ENCODE peak calls at places on chromosomes 5 and 9, in four cellular contexts. One of them, this sample, is unnamed.

GRCh38 chr9:129609486-129610192 is 11.3 kb downstream of the C9orf50 start:
- DNase-seq in fibroblast of lung: peak
- DNase-seq in AG10803: peak
- DNase-seq in GM23338: no peak
- DNase-seq in this sample: peak

GRCh38 chr5:68381909-68382308 is 166.4 kb downstream of the PIK3R1 start:
- DNase-seq in fibroblast of lung: no peak
- DNase-seq in AG10803: no peak
- DNase-seq in GM23338: no peak
- DNase-seq in this sample: no peak

GRCh38 chr5:109775130-109775529 is 85.4 kb downstream of the MAN2A1 start:
- DNase-seq in fibroblast of lung: no peak
- DNase-seq in AG10803: no peak
- DNase-seq in GM23338: no peak
- DNase-seq in this sample: no peak

GRCh38 chr5:132060501-132061161 is at the start of gene IL3:
- DNase-seq in fibroblast of lung: no peak
- DNase-seq in AG10803: no peak
- DNase-seq in GM23338: no peak
- DNase-seq in this sample: no peak

GRCh38 chr5:158895573-158895972 is 204.1 kb downstream of the EBF1 start:
- DNase-seq in fibroblast of lung: no peak
- DNase-seq in AG10803: peak
- DNase-seq in GM23338: peak
- DNase-seq in this sample: no peak

GRCh38 chr5:111755942-111756353 is 1.0 kb downstream of the NREP start:
- DNase-seq in fibroblast of lung: peak
- DNase-seq in AG10803: peak
- DNase-seq in GM23338: peak
- DNase-seq in this sample: peak

GRCh38 chr9:94802795-94803194 is 76.3 kb downstream of the AOPEP start:
- DNase-seq in fibroblast of lung: peak
- DNase-seq in AG10803: peak
- DNase-seq in GM23338: no peak
- DNase-seq in this sample: peak

GRCh38 chr9:13181652-13182051 is 97.8 kb downstream of the MPDZ start:
- DNase-seq in fibroblast of lung: peak
- DNase-seq in AG10803: peak
- DNase-seq in GM23338: peak
- DNase-seq in this sample: no peak

GRCh38 chr5:85921590-85921989 is 696.2 kb upstream of the COX7C start:
- DNase-seq in fibroblast of lung: no peak
- DNase-seq in AG10803: no peak
- DNase-seq in GM23338: peak
- DNase-seq in this sample: no peak

GRCh38 chr9:33025572-33026347 is 687 bp downstream of the DNAJA1 start:
- DNase-seq in fibroblast of lung: peak
- DNase-seq in AG10803: peak
- DNase-seq in GM23338: peak
- DNase-seq in this sample: peak

GRCh38 chr9:100191264-100191663 is 92.2 kb downstream of the INVS start:
- DNase-seq in fibroblast of lung: no peak
- DNase-seq in AG10803: no peak
- DNase-seq in GM23338: no peak
- DNase-seq in this sample: no peak

GRCh38 chr9:109499631-109500120 is 1.6 kb upstream of the PTPN3 start:
- DNase-seq in fibroblast of lung: peak
- DNase-seq in AG10803: no peak
- DNase-seq in GM23338: peak
- DNase-seq in this sample: no peak

GRCh38 chr5:143154495-143155375 is 248.8 kb downstream of the NR3C1 start:
- DNase-seq in fibroblast of lung: peak
- DNase-seq in AG10803: peak
- DNase-seq in GM23338: no peak
- DNase-seq in this sample: no peak

GRCh38 chr5:90264930-90265857 is 144.4 kb downstream of the CETN3 start:
- DNase-seq in fibroblast of lung: peak
- DNase-seq in AG10803: peak
- DNase-seq in GM23338: peak
- DNase-seq in this sample: peak

GRCh38 chr9:134501266-134502181 is 140.1 kb upstream of the COL5A1 start:
- DNase-seq in fibroblast of lung: peak
- DNase-seq in AG10803: no peak
- DNase-seq in GM23338: peak
- DNase-seq in this sample: peak

GRCh38 chr9:129383005-129383414 is 204.9 kb upstream of the IER5L start:
- DNase-seq in fibroblast of lung: no peak
- DNase-seq in AG10803: no peak
- DNase-seq in GM23338: peak
- DNase-seq in this sample: no peak

GRCh38 chr9:82588801-82589200 is 474.1 kb downstream of the RASEF start:
- DNase-seq in fibroblast of lung: no peak
- DNase-seq in AG10803: no peak
- DNase-seq in GM23338: no peak
- DNase-seq in this sample: no peak

GRCh38 chr5:72480836-72481235 is 26.4 kb downstream of the ZNF366 start:
- DNase-seq in fibroblast of lung: no peak
- DNase-seq in AG10803: no peak
- DNase-seq in GM23338: no peak
- DNase-seq in this sample: no peak

GRCh38 chr5:143436871-143437270 is 33.4 kb upstream of the NR3C1 start:
- DNase-seq in fibroblast of lung: peak
- DNase-seq in AG10803: no peak
- DNase-seq in GM23338: no peak
- DNase-seq in this sample: no peak

GRCh38 chr5:24720743-24721142 is 76.0 kb upstream of the CDH10 start:
- DNase-seq in fibroblast of lung: no peak
- DNase-seq in AG10803: no peak
- DNase-seq in GM23338: no peak
- DNase-seq in this sample: no peak

GRCh38 chr9:21813575-21814473 is 11.4 kb downstream of the MTAP start:
- DNase-seq in fibroblast of lung: peak
- DNase-seq in AG10803: peak
- DNase-seq in GM23338: peak
- DNase-seq in this sample: peak

GRCh38 chr9:81372628-81373191 is 316.6 kb downstream of the TLE1 start:
- DNase-seq in fibroblast of lung: peak
- DNase-seq in AG10803: no peak
- DNase-seq in GM23338: no peak
- DNase-seq in this sample: no peak

GRCh38 chr5:113804943-113805342 is 291.4 kb downstream of the YTHDC2 start:
- DNase-seq in fibroblast of lung: no peak
- DNase-seq in AG10803: no peak
- DNase-seq in GM23338: peak
- DNase-seq in this sample: no peak

GRCh38 chr9:128102196-128102595 is 25.3 kb downstream of the PTGES2 start:
- DNase-seq in fibroblast of lung: no peak
- DNase-seq in AG10803: no peak
- DNase-seq in GM23338: no peak
- DNase-seq in this sample: no peak

GRCh38 chr5:72600401-72600981 is 93.3 kb upstream of the ZNF366 start:
- DNase-seq in fibroblast of lung: peak
- DNase-seq in AG10803: peak
- DNase-seq in GM23338: no peak
- DNase-seq in this sample: peak

GRCh38 chr5:136033848-136034247 is 5.1 kb downstream of the TGFBI start:
- DNase-seq in fibroblast of lung: no peak
- DNase-seq in AG10803: peak
- DNase-seq in GM23338: no peak
- DNase-seq in this sample: no peak

GRCh38 chr5:31680528-31680927 is 41.6 kb downstream of the PDZD2 start:
- DNase-seq in fibroblast of lung: no peak
- DNase-seq in AG10803: no peak
- DNase-seq in GM23338: no peak
- DNase-seq in this sample: no peak

DNA sequence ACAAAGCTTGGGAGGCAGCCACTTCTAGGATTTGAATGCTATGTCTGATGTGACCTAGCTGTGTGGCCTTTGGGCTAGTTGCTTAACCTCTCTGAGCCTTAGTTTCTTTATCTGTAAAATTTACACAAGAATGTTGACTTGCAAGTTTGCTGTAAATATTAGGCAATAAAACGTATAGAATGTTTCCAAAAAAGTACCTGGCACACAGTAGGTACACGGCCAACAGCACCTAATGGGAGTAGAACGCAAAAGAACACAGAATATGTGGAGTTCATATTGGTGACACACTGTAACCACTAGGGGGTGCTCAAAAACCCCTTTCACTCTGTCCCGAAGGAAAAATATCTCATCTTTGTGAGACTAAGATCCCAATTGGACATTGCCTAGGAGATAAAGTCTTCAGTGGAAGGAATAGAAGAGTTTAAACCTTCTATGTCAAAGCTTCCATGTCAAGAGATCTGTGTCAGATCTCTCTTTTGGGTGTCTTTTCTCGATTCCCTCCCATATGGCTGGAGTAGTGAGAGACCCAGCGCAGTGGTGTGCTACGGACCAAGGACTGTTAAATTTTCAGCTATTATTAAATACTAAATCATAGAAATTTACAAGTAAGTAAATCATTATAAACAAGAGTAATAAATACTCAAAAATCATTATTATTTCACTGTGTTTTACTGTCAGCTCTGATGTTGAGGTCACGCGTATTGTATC is 145.4 kb upstream of the RAD23B start:
- DNase-seq in fibroblast of lung: no peak
- DNase-seq in AG10803: peak
- DNase-seq in GM23338: peak
- DNase-seq in this sample: peak
- H3K4me3 ChIP-seq in fibroblast of lung: no peak
- H3K4me3 ChIP-seq in AG10803: no peak
- H3K4me3 ChIP-seq in GM23338: no peak
- H3K4me3 ChIP-seq in this sample: no peak

GRCh38 chr5:32754251-32754650 is 43.1 kb downstream of the NPR3 start:
- DNase-seq in fibroblast of lung: no peak
- DNase-seq in AG10803: peak
- DNase-seq in GM23338: no peak
- DNase-seq in this sample: no peak

GRCh38 chr5:32753051-32753450 is 41.9 kb downstream of the NPR3 start:
- DNase-seq in fibroblast of lung: peak
- DNase-seq in AG10803: peak
- DNase-seq in GM23338: no peak
- DNase-seq in this sample: no peak

DNA sequence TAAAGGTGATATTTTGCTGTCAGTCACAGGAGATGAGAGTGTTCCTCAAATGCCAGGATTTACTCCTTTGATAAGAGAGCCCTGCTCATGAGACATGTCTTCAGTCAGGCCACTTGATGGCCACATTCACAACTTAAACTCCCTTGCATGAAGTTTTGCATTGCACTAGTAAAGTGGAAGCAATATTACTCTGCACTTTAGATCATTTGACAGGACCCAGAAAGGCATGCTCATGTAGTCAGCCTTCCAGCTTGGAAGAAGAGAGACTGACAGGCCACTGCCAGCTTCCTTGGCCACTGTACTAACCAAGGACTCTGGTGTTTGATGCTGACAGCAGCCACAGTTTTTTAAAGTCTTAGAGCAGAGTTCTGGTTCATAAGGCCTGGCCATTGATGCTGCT is 42.6 kb downstream of the NPR3 start:
- DNase-seq in fibroblast of lung: peak
- DNase-seq in AG10803: peak
- DNase-seq in GM23338: no peak
- DNase-seq in this sample: no peak
- TF ChIP-seq CTCF in fibroblast of lung: peak
- TF ChIP-seq CTCF in AG10803: peak
- TF ChIP-seq CTCF in GM23338: no peak
- TF ChIP-seq CTCF in this sample: no peak

DNA sequence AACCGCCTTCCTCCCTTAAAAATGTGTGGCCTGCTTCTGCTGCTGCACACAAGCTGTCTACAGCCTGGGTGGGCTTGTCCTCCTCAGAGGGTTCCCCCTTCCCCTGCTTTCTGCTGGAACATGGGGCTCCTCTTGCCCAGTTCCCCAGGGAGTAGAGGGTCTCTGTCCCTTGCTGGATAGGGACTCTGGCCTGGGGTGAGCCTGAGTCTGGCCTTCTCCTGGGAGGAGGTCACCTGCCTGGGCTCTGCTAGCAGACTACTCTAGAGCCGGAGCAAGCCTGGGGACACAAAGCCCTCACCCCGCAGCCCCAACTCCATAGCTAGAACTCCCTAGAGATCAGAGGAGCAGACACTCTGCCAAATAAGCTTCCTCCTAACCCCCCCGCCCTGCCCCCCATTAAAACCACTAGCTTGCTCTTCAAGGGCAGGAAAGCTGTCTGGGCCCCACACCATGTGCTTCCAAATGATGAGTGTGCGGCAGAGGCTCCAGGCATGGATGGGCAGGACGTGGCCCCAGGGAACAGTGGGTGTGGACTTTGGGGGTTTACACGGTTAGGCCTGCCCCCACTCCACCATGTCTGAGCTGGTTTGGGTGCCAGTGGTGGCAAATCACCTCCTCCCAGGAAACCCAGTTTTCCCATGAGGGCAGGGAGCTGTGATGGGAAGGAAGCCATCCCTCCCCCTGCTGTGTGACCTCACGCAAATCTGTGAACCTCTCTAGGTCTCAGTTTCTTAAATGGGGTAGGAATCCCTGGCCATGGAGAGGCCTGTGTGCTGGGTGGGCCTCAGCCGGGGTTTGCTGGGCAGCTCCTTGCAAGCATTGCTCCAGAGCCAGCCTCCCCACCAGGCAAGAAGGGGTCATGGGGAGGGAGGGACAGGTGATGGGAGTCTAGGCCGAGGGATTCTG is 10.1 kb downstream of the TCF7 start:
- DNase-seq in fibroblast of lung: peak
- DNase-seq in AG10803: peak
- DNase-seq in GM23338: no peak
- DNase-seq in this sample: peak
- H3K4me3 ChIP-seq in fibroblast of lung: no peak
- H3K4me3 ChIP-seq in AG10803: no peak
- H3K4me3 ChIP-seq in GM23338: no peak
- H3K4me3 ChIP-seq in this sample: no peak

GRCh38 chr9:546235-546634 is 295.3 kb upstream of the DMRT1 start:
- DNase-seq in fibroblast of lung: no peak
- DNase-seq in AG10803: no peak
- DNase-seq in GM23338: no peak
- DNase-seq in this sample: no peak

GRCh38 chr9:545480-545879 is 296.0 kb upstream of the DMRT1 start:
- DNase-seq in fibroblast of lung: peak
- DNase-seq in AG10803: no peak
- DNase-seq in GM23338: no peak
- DNase-seq in this sample: no peak

GRCh38 chr9:549425-549997 is 292.0 kb upstream of the DMRT1 start:
- DNase-seq in fibroblast of lung: no peak
- DNase-seq in AG10803: no peak
- DNase-seq in GM23338: no peak
- DNase-seq in this sample: no peak

GRCh38 chr9:547309-547708 is 294.2 kb upstream of the DMRT1 start:
- DNase-seq in fibroblast of lung: no peak
- DNase-seq in AG10803: no peak
- DNase-seq in GM23338: no peak
- DNase-seq in this sample: no peak

DNA sequence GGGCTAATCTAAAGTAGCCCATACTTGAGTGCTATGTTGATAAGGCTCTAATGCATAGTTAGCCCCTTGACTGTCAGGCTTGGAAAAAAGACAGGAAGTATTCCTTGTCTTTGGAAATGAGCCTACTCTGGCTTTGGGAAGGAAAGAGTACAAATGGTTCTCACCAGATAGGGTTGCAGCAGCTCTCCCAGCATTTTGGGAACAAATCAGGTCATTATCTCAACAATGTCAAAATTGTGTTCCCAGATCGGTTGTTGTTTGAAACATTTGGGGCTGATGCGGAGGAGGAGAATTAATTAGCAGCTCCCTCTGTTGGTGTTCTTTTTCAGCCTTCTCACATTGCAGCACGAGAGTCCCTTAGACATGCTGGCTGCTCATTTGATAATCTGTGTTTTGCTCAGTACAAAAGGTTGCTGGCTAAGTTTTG is 294.7 kb upstream of the DMRT1 start:
- DNase-seq in fibroblast of lung: peak
- DNase-seq in AG10803: no peak
- DNase-seq in GM23338: peak
- DNase-seq in this sample: no peak
- TF ChIP-seq CTCF in fibroblast of lung: peak
- TF ChIP-seq CTCF in AG10803: peak
- TF ChIP-seq CTCF in GM23338: peak
- TF ChIP-seq CTCF in this sample: peak

This sample was measured in astrocyte of the spinal cord.